ENCODE peak calls at places on chromosomes 1 and 21, in four cellular contexts. T is stimulated activated CD8-positive, alpha-beta memory T cell treated with anti-CD3 and anti-CD28 coated beads, Interleukin-15, amount 100 ng/mL, for 4 hours; B is EL; E is T47D. G is an unnamed sample.

GRCh38 chr21:21175798-21176334 is 177.7 kb downstream of the NCAM2 start:
- DNase-seq in T (no peak), B (no peak), E (no peak), G (no peak)

GRCh38 chr1:57868895-57869294 is 445.0 kb upstream of the DAB1 start:
- DNase-seq in T (no peak), B (no peak), E (no peak), G (no peak)

GRCh38 chr21:45460011-45460565 is 55.1 kb downstream of the COL18A1 start:
- DNase-seq in T (no peak), B (peak), E (no peak), G (no peak)

GRCh38 chr1:3943123-3943431 is 43.0 kb upstream of the C1orf174 start:
- DNase-seq in T (no peak), B (no peak), E (no peak), G (no peak)

GRCh38 chr1:154219511-154219910 is 1.2 kb upstream of the UBAP2L start:
- DNase-seq in T (no peak), B (no peak), E (peak), G (peak)

GRCh38 chr1:185069202-185069601 is 23.8 kb downstream of the RNF2 start:
- DNase-seq in T (no peak), B (no peak), E (no peak), G (no peak)

GRCh38 chr1:17438176-17438976 is 1.1 kb downstream of the RCC2 start:
- DNase-seq in T (peak), B (peak), E (peak), G (peak)

GRCh38 chr1:206419783-206420182 is 50.5 kb upstream of the IKBKE start:
- DNase-seq in T (no peak), B (peak), E (no peak), G (no peak)

GRCh38 chr1:7503691-7504437 is 267.2 kb upstream of the VAMP3 start:
- DNase-seq in T (no peak), B (no peak), E (no peak), G (no peak)

GRCh38 chr21:38807481-38807880 is 1.8 kb downstream of the ETS2 start:
- DNase-seq in T (no peak), B (peak), E (no peak), G (no peak)